ENCODE peak calls at places on chromosomes 11 and 22, in seven cellular contexts. One of them, this sample, is unnamed.

GRCh38 chr11:64356498-64357411 is 2.2 kb upstream of the RPS6KA4 start:
- DNase-seq in CD8-positive, alpha-beta memory T cell: no peak
- DNase-seq in CD4-positive, alpha-beta T cell: no peak
- DNase-seq in small intestine: no peak
- DNase-seq in adrenal gland: no peak
- DNase-seq in RWPE1: no peak
- DNase-seq in neural progenitor cell: peak
- DNase-seq in this sample: no peak

GRCh38 chr11:122036022-122036421 is 80.0 kb downstream of the BLID start:
- DNase-seq in CD8-positive, alpha-beta memory T cell: no peak
- DNase-seq in CD4-positive, alpha-beta T cell: no peak
- DNase-seq in small intestine: no peak
- DNase-seq in adrenal gland: no peak
- DNase-seq in RWPE1: no peak
- DNase-seq in neural progenitor cell: no peak
- DNase-seq in this sample: peak

GRCh38 chr22:30290679-30291333 is 1.5 kb upstream of the CASTOR1 start:
- DNase-seq in CD8-positive, alpha-beta memory T cell: no peak
- DNase-seq in CD4-positive, alpha-beta T cell: no peak
- DNase-seq in small intestine: no peak
- DNase-seq in adrenal gland: peak
- DNase-seq in RWPE1: peak
- DNase-seq in neural progenitor cell: peak
- DNase-seq in this sample: peak

GRCh38 chr11:3225159-3225758 is 6.6 kb upstream of the MRGPRG start:
- DNase-seq in CD8-positive, alpha-beta memory T cell: no peak
- DNase-seq in CD4-positive, alpha-beta T cell: no peak
- DNase-seq in small intestine: no peak
- DNase-seq in adrenal gland: no peak
- DNase-seq in RWPE1: no peak
- DNase-seq in neural progenitor cell: no peak
- DNase-seq in this sample: no peak

GRCh38 chr11:67099841-67100324 is 19.2 kb upstream of the KDM2A start:
- DNase-seq in CD8-positive, alpha-beta memory T cell: no peak
- DNase-seq in CD4-positive, alpha-beta T cell: no peak
- DNase-seq in small intestine: no peak
- DNase-seq in adrenal gland: no peak
- DNase-seq in RWPE1: no peak
- DNase-seq in neural progenitor cell: no peak
- DNase-seq in this sample: no peak

GRCh38 chr22:22201185-22201924 is 43.2 kb upstream of the VPREB1 start:
- DNase-seq in CD8-positive, alpha-beta memory T cell: peak
- DNase-seq in CD4-positive, alpha-beta T cell: peak
- DNase-seq in small intestine: peak
- DNase-seq in adrenal gland: peak
- DNase-seq in RWPE1: peak
- DNase-seq in neural progenitor cell: peak
- DNase-seq in this sample: no peak

GRCh38 chr11:119671048-119671447 is 58.0 kb downstream of the NECTIN1 start:
- DNase-seq in CD8-positive, alpha-beta memory T cell: no peak
- DNase-seq in CD4-positive, alpha-beta T cell: no peak
- DNase-seq in small intestine: no peak
- DNase-seq in adrenal gland: peak
- DNase-seq in RWPE1: no peak
- DNase-seq in neural progenitor cell: no peak
- DNase-seq in this sample: peak

GRCh38 chr22:24006207-24006913 is 1.1 kb upstream of the GSTT4 start:
- DNase-seq in CD8-positive, alpha-beta memory T cell: no peak
- DNase-seq in CD4-positive, alpha-beta T cell: no peak
- DNase-seq in small intestine: no peak
- DNase-seq in adrenal gland: no peak
- DNase-seq in RWPE1: no peak
- DNase-seq in neural progenitor cell: no peak
- DNase-seq in this sample: no peak

GRCh38 chr22:44033287-44033686 is 9.2 kb downstream of the PARVB start:
- DNase-seq in CD8-positive, alpha-beta memory T cell: no peak
- DNase-seq in CD4-positive, alpha-beta T cell: no peak
- DNase-seq in small intestine: no peak
- DNase-seq in adrenal gland: no peak
- DNase-seq in RWPE1: no peak
- DNase-seq in neural progenitor cell: no peak
- DNase-seq in this sample: no peak

GRCh38 chr11:1055990-1056771 is 18.5 kb upstream of the MUC2 start:
- DNase-seq in CD8-positive, alpha-beta memory T cell: peak
- DNase-seq in CD4-positive, alpha-beta T cell: no peak
- DNase-seq in small intestine: no peak
- DNase-seq in adrenal gland: peak
- DNase-seq in RWPE1: no peak
- DNase-seq in neural progenitor cell: no peak
- DNase-seq in this sample: no peak

GRCh38 chr11:105610796-105611361 is 1.0 kb downstream of the GRIA4 start:
- DNase-seq in CD8-positive, alpha-beta memory T cell: no peak
- DNase-seq in CD4-positive, alpha-beta T cell: no peak
- DNase-seq in small intestine: no peak
- DNase-seq in adrenal gland: no peak
- DNase-seq in RWPE1: no peak
- DNase-seq in neural progenitor cell: peak
- DNase-seq in this sample: no peak

GRCh38 chr22:36303115-36303467 is 50.2 kb downstream of the APOL1 start:
- DNase-seq in CD8-positive, alpha-beta memory T cell: no peak
- DNase-seq in CD4-positive, alpha-beta T cell: no peak
- DNase-seq in small intestine: no peak
- DNase-seq in adrenal gland: no peak
- DNase-seq in RWPE1: no peak
- DNase-seq in neural progenitor cell: no peak
- DNase-seq in this sample: no peak

GRCh38 chr22:49960967-49961600 is 512 bp downstream of the PIM3 start:
- DNase-seq in CD8-positive, alpha-beta memory T cell: peak
- DNase-seq in CD4-positive, alpha-beta T cell: no peak
- DNase-seq in small intestine: no peak
- DNase-seq in adrenal gland: peak
- DNase-seq in RWPE1: no peak
- DNase-seq in neural progenitor cell: peak
- DNase-seq in this sample: peak

GRCh38 chr11:126999366-126999765 is 1.2 kb downstream of the KIRREL3 start:
- DNase-seq in CD8-positive, alpha-beta memory T cell: no peak
- DNase-seq in CD4-positive, alpha-beta T cell: no peak
- DNase-seq in small intestine: no peak
- DNase-seq in adrenal gland: no peak
- DNase-seq in RWPE1: no peak
- DNase-seq in neural progenitor cell: no peak
- DNase-seq in this sample: no peak

GRCh38 chr11:125777309-125777708 is 1.3 kb downstream of the PATE2 start:
- DNase-seq in CD8-positive, alpha-beta memory T cell: no peak
- DNase-seq in CD4-positive, alpha-beta T cell: no peak
- DNase-seq in small intestine: no peak
- DNase-seq in adrenal gland: no peak
- DNase-seq in RWPE1: peak
- DNase-seq in neural progenitor cell: no peak
- DNase-seq in this sample: peak

GRCh38 chr22:20577045-20577444 is 69.6 kb downstream of the MED15 start:
- DNase-seq in CD8-positive, alpha-beta memory T cell: no peak
- DNase-seq in CD4-positive, alpha-beta T cell: no peak
- DNase-seq in small intestine: no peak
- DNase-seq in adrenal gland: no peak
- DNase-seq in RWPE1: no peak
- DNase-seq in neural progenitor cell: no peak
- DNase-seq in this sample: no peak

GRCh38 chr11:73344191-73344607 is 32.0 kb upstream of the RELT start:
- DNase-seq in CD8-positive, alpha-beta memory T cell: no peak
- DNase-seq in CD4-positive, alpha-beta T cell: no peak
- DNase-seq in small intestine: no peak
- DNase-seq in adrenal gland: no peak
- DNase-seq in RWPE1: no peak
- DNase-seq in neural progenitor cell: no peak
- DNase-seq in this sample: no peak

GRCh38 chr11:70026012-70026411 is 52.1 kb upstream of the ANO1 start:
- DNase-seq in CD8-positive, alpha-beta memory T cell: no peak
- DNase-seq in CD4-positive, alpha-beta T cell: no peak
- DNase-seq in small intestine: no peak
- DNase-seq in adrenal gland: no peak
- DNase-seq in RWPE1: no peak
- DNase-seq in neural progenitor cell: no peak
- DNase-seq in this sample: no peak

GRCh38 chr22:35476341-35476740 is 64.3 kb upstream of the RASD2 start:
- DNase-seq in CD8-positive, alpha-beta memory T cell: no peak
- DNase-seq in CD4-positive, alpha-beta T cell: no peak
- DNase-seq in small intestine: no peak
- DNase-seq in adrenal gland: no peak
- DNase-seq in RWPE1: no peak
- DNase-seq in neural progenitor cell: no peak
- DNase-seq in this sample: peak

GRCh38 chr11:9893474-9893873 is 229.6 kb downstream of the SWAP70 start:
- DNase-seq in CD8-positive, alpha-beta memory T cell: no peak
- DNase-seq in CD4-positive, alpha-beta T cell: no peak
- DNase-seq in small intestine: no peak
- DNase-seq in adrenal gland: no peak
- DNase-seq in RWPE1: no peak
- DNase-seq in neural progenitor cell: peak
- DNase-seq in this sample: no peak
- H3K27ac ChIP-seq in CD8-positive, alpha-beta memory T cell: no peak
- H3K27ac ChIP-seq in CD4-positive, alpha-beta T cell: no peak
- H3K27ac ChIP-seq in small intestine: no peak
- H3K27ac ChIP-seq in adrenal gland: no peak
- H3K27ac ChIP-seq in RWPE1: no peak
- H3K27ac ChIP-seq in neural progenitor cell: no peak
- H3K27ac ChIP-seq in this sample: no peak

DNA sequence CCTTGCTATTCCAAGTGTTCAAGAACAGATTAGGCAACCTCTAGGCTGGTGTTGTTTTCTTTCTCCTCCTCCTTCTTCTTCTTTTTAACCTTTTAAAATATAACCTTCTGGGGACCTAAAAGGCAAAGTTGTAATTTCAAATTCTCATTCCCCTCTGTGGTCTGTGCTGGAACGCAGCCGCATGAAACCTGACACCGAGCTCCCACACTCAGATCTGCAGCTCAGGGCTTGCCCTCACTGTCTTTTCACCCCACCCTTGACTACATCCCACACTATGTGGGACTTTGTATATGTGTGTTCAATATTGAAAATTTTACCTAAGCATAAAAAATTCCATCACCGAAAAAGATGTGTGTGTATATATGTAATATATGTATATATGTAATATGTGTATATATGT is 62.0 kb upstream of the ARHGAP42 start:
- DNase-seq in CD8-positive, alpha-beta memory T cell: no peak
- DNase-seq in CD4-positive, alpha-beta T cell: no peak
- DNase-seq in small intestine: no peak
- DNase-seq in adrenal gland: no peak
- DNase-seq in RWPE1: no peak
- DNase-seq in neural progenitor cell: no peak
- DNase-seq in this sample: peak
- H3K27ac ChIP-seq in CD8-positive, alpha-beta memory T cell: no peak
- H3K27ac ChIP-seq in CD4-positive, alpha-beta T cell: no peak
- H3K27ac ChIP-seq in small intestine: no peak
- H3K27ac ChIP-seq in adrenal gland: no peak
- H3K27ac ChIP-seq in RWPE1: no peak
- H3K27ac ChIP-seq in neural progenitor cell: no peak
- H3K27ac ChIP-seq in this sample: no peak

GRCh38 chr11:65392186-65392829 is 5.9 kb downstream of the FRMD8 start:
- DNase-seq in CD8-positive, alpha-beta memory T cell: no peak
- DNase-seq in CD4-positive, alpha-beta T cell: no peak
- DNase-seq in small intestine: no peak
- DNase-seq in adrenal gland: no peak
- DNase-seq in RWPE1: no peak
- DNase-seq in neural progenitor cell: no peak
- DNase-seq in this sample: no peak

GRCh38 chr11:65390099-65390941 is 3.9 kb downstream of the FRMD8 start:
- DNase-seq in CD8-positive, alpha-beta memory T cell: no peak
- DNase-seq in CD4-positive, alpha-beta T cell: no peak
- DNase-seq in small intestine: no peak
- DNase-seq in adrenal gland: no peak
- DNase-seq in RWPE1: no peak
- DNase-seq in neural progenitor cell: peak
- DNase-seq in this sample: no peak

GRCh38 chr11:65389294-65389980 is 3.0 kb downstream of the FRMD8 start:
- DNase-seq in CD8-positive, alpha-beta memory T cell: no peak
- DNase-seq in CD4-positive, alpha-beta T cell: no peak
- DNase-seq in small intestine: no peak
- DNase-seq in adrenal gland: no peak
- DNase-seq in RWPE1: no peak
- DNase-seq in neural progenitor cell: no peak
- DNase-seq in this sample: no peak

GRCh38 chr11:65392899-65393298 is 6.5 kb downstream of the FRMD8 start:
- DNase-seq in CD8-positive, alpha-beta memory T cell: no peak
- DNase-seq in CD4-positive, alpha-beta T cell: no peak
- DNase-seq in small intestine: no peak
- DNase-seq in adrenal gland: no peak
- DNase-seq in RWPE1: no peak
- DNase-seq in neural progenitor cell: no peak
- DNase-seq in this sample: no peak

GRCh38 chr11:65391007-65391406 is 4.6 kb downstream of the FRMD8 start:
- DNase-seq in CD8-positive, alpha-beta memory T cell: no peak
- DNase-seq in CD4-positive, alpha-beta T cell: no peak
- DNase-seq in small intestine: no peak
- DNase-seq in adrenal gland: no peak
- DNase-seq in RWPE1: no peak
- DNase-seq in neural progenitor cell: peak
- DNase-seq in this sample: peak
- H3K27ac ChIP-seq in CD8-positive, alpha-beta memory T cell: no peak
- H3K27ac ChIP-seq in CD4-positive, alpha-beta T cell: no peak
- H3K27ac ChIP-seq in small intestine: no peak
- H3K27ac ChIP-seq in adrenal gland: peak
- H3K27ac ChIP-seq in RWPE1: peak
- H3K27ac ChIP-seq in neural progenitor cell: no peak
- H3K27ac ChIP-seq in this sample: peak

GRCh38 chr11:37105456-37105855 is 507.4 kb upstream of the RAG2 start:
- DNase-seq in CD8-positive, alpha-beta memory T cell: no peak
- DNase-seq in CD4-positive, alpha-beta T cell: no peak
- DNase-seq in small intestine: no peak
- DNase-seq in adrenal gland: no peak
- DNase-seq in RWPE1: no peak
- DNase-seq in neural progenitor cell: no peak
- DNase-seq in this sample: peak

GRCh38 chr11:37110383-37110782 is 512.3 kb upstream of the RAG2 start:
- DNase-seq in CD8-positive, alpha-beta memory T cell: no peak
- DNase-seq in CD4-positive, alpha-beta T cell: no peak
- DNase-seq in small intestine: no peak
- DNase-seq in adrenal gland: no peak
- DNase-seq in RWPE1: peak
- DNase-seq in neural progenitor cell: no peak
- DNase-seq in this sample: no peak

GRCh38 chr11:37108436-37109204 is 510.6 kb upstream of the RAG2 start:
- DNase-seq in CD8-positive, alpha-beta memory T cell: no peak
- DNase-seq in CD4-positive, alpha-beta T cell: no peak
- DNase-seq in small intestine: no peak
- DNase-seq in adrenal gland: no peak
- DNase-seq in RWPE1: no peak
- DNase-seq in neural progenitor cell: no peak
- DNase-seq in this sample: peak

GRCh38 chr11:37109205-37109585 is 511.2 kb upstream of the RAG2 start:
- DNase-seq in CD8-positive, alpha-beta memory T cell: no peak
- DNase-seq in CD4-positive, alpha-beta T cell: no peak
- DNase-seq in small intestine: no peak
- DNase-seq in adrenal gland: no peak
- DNase-seq in RWPE1: no peak
- DNase-seq in neural progenitor cell: no peak
- DNase-seq in this sample: peak

DNA sequence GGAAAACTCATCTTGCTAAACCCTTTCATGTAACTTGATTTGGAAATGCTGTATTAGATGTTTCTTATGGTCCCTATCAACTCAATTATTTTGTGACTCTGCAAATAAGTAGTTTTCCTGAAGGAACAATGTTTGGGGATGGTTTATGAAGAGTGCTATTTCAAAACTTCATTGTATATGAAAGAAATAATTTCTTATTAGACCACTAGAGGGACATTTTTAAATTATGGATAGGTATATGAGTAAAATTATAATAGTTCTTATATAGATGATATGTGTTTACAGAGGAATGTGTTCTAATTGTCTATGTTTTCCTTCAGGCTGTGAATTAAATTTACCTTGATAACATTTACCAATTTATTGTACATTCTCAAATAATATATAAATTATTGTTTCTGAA is 509.4 kb upstream of the RAG2 start:
- DNase-seq in CD8-positive, alpha-beta memory T cell: no peak
- DNase-seq in CD4-positive, alpha-beta T cell: no peak
- DNase-seq in small intestine: no peak
- DNase-seq in adrenal gland: no peak
- DNase-seq in RWPE1: no peak
- DNase-seq in neural progenitor cell: no peak
- DNase-seq in this sample: no peak
- H3K27ac ChIP-seq in CD8-positive, alpha-beta memory T cell: no peak
- H3K27ac ChIP-seq in CD4-positive, alpha-beta T cell: no peak
- H3K27ac ChIP-seq in small intestine: no peak
- H3K27ac ChIP-seq in adrenal gland: no peak
- H3K27ac ChIP-seq in RWPE1: no peak
- H3K27ac ChIP-seq in neural progenitor cell: no peak
- H3K27ac ChIP-seq in this sample: no peak

This sample was measured in astrocyte.